ENCODE peak calls at places on chromosome 10, in eight cellular contexts. O is SHP77, M is SK-N-SH, E is NCI-H1417, X is substantia nigra, Z is smooth muscle cell of the brain vasculature, K is stomach, C is NCI-H2081. I is an unnamed sample.

GRCh38 chr10:3476186-3476585 is 303.6 kb upstream of the PITRM1 start:
- DNase-seq in C (no peak), Z (no peak), X (no peak), K (no peak), O (no peak), M (no peak), E (peak), I (no peak)

GRCh38 chr10:124001391-124002260 is 91.8 kb downstream of the CHST15 start:
- DNase-seq in X (no peak), C (no peak), K (peak), E (no peak), M (peak), Z (no peak), O (no peak), I (no peak)

GRCh38 chr10:110806335-110806734 is 65.4 kb upstream of the PDCD4 start:
- DNase-seq in O (no peak), X (no peak), Z (no peak), C (no peak), K (no peak), E (no peak), M (no peak), I (no peak)

GRCh38 chr10:50224330-50224952 is 26.9 kb downstream of the ASAH2 start:
- DNase-seq in E (peak), Z (peak), C (peak), K (peak), M (peak), O (no peak), X (no peak), I (peak)

GRCh38 chr10:58438340-58438739 is 53.1 kb downstream of the TFAM start:
- DNase-seq in C (no peak), K (no peak), M (no peak), E (no peak), O (no peak), Z (no peak), X (no peak), I (no peak)

GRCh38 chr10:59580257-59580863 is 129.3 kb downstream of the SLC16A9 start:
- DNase-seq in M (peak), Z (peak), X (no peak), O (no peak), K (no peak), E (no peak), C (peak), I (no peak)

GRCh38 chr10:84440781-84441180 is 112.4 kb downstream of the CCSER2 start:
- DNase-seq in K (no peak), O (no peak), E (no peak), C (no peak), Z (no peak), M (no peak), X (no peak), I (no peak)

GRCh38 chr10:124420254-124420653 is 1.5 kb upstream of the OAT start:
- DNase-seq in M (no peak), O (no peak), E (no peak), X (no peak), C (no peak), K (peak), Z (no peak), I (no peak)

GRCh38 chr10:78520737-78521430 is 487.2 kb downstream of the RPS24 start:
- DNase-seq in C (no peak), M (no peak), X (no peak), K (no peak), Z (no peak), O (peak), E (no peak), I (no peak)

GRCh38 chr10:22550732-22551131 is 163.6 kb downstream of the PIP4K2A start:
- DNase-seq in K (peak), C (no peak), O (peak), M (peak), Z (no peak), E (peak), X (no peak), I (no peak)

GRCh38 chr10:30825022-30825421 is 195.5 kb upstream of the LYZL2 start:
- DNase-seq in E (no peak), X (no peak), Z (no peak), M (no peak), O (no peak), K (no peak), C (no peak), I (no peak)

GRCh38 chr10:119541046-119541445 is 1.5 kb downstream of the RGS10 start:
- DNase-seq in Z (no peak), C (no peak), K (no peak), X (no peak), O (no peak), M (no peak), E (no peak), I (no peak)

GRCh38 chr10:79487296-79488194 is 24.8 kb upstream of the EIF5AL1 start:
- DNase-seq in K (peak), C (no peak), X (no peak), Z (no peak), E (peak), O (peak), M (peak), I (no peak)